ENCODE peak calls at places on chromosomes 5 and 9, in five cellular contexts. F, H, B, R and L are unnamed samples.

GRCh38 chr9:91012933-91013841 is 211.6 kb downstream of the SYK start:
- DNase-seq in F (no peak), R (no peak), B (no peak), H (no peak), L (no peak)

GRCh38 chr9:123957168-123957721 is 27.3 kb upstream of the DENND1A start:
- DNase-seq in F (no peak), H (no peak), B (no peak), R (peak; percentile 62), L (no peak)

GRCh38 chr5:64576241-64576640 is 70.4 kb downstream of the RGS7BP start:
- DNase-seq in B (no peak), F (no peak), H (no peak), R (no peak), L (no peak)

GRCh38 chr9:75892168-75892901 is 1.9 kb downstream of the PCSK5 start:
- DNase-seq in H (no peak), R (peak; percentile 13), B (no peak), F (no peak), L (no peak)

GRCh38 chr5:139137703-139138102 is 60.5 kb downstream of the SIL1 start:
- DNase-seq in B (peak; percentile 6), H (peak; percentile 81), F (no peak), R (peak; percentile 63), L (no peak)

GRCh38 chr5:97094579-97095317 is 47.7 kb downstream of the LIX1 start:
- DNase-seq in F (no peak), H (no peak), R (no peak), B (no peak), L (no peak)

GRCh38 chr9:88791105-88791805 is 200.0 kb upstream of the S1PR3 start:
- DNase-seq in B (peak; percentile 65), F (no peak), R (no peak), H (no peak), L (peak; percentile 81)

GRCh38 chr5:34415559-34416198 is 240.4 kb upstream of the RAI14 start:
- DNase-seq in R (no peak), B (peak; percentile 56), F (no peak), H (no peak), L (no peak)

GRCh38 chr5:77316871-77317661 is 106.6 kb downstream of the PDE8B start:
- DNase-seq in R (no peak), H (no peak), F (no peak), B (peak; percentile 37), L (no peak)

GRCh38 chr5:170307575-170308465 is 10.2 kb upstream of the LCP2 start:
- DNase-seq in B (peak; percentile 10), R (no peak), F (peak; percentile 87), H (peak; percentile 91), L (no peak)

GRCh38 chr9:89425024-89425805 is 72.7 kb downstream of the SEMA4D start:
- DNase-seq in F (no peak), H (no peak), B (no peak), R (no peak), L (no peak)

GRCh38 chr5:6496636-6497035 is 48.0 kb downstream of the UBE2QL1 start:
- DNase-seq in B (no peak), F (no peak), H (no peak), R (no peak), L (no peak)

GRCh38 chr9:135760465-135760864 is 58.5 kb downstream of the KCNT1 start:
- DNase-seq in H (no peak), B (no peak), F (no peak), R (no peak), L (no peak)

GRCh38 chr5:5671823-5672222 is 249.3 kb downstream of the ICE1 start:
- DNase-seq in F (no peak), R (no peak), B (no peak), H (no peak), L (no peak)

GRCh38 chr9:35415769-35416427 is 74.0 kb upstream of the RUSC2 start:
- DNase-seq in R (peak; percentile 35), F (no peak), B (no peak), H (no peak), L (no peak)

GRCh38 chr5:141986072-141986471 is 17.2 kb downstream of the RNF14 start:
- DNase-seq in H (no peak), F (no peak), R (no peak), B (no peak), L (no peak)